ENCODE peak calls at places on chromosomes 3 and 15, in nine cellular contexts. M, V, E, D, X, Y, C, N and P are unnamed samples.

GRCh38 chr15:58147151-58147550 is 9.0 kb downstream of the AQP9 start:
- DNase-seq in M (no peak), V (no peak), E (no peak), D (no peak), X (no peak), Y (no peak), C (no peak), N (peak; percentile 15), P (no peak)

GRCh38 chr15:64892850-64893403 is 18.8 kb upstream of the ANKDD1A start:
- DNase-seq in M (peak; percentile 76), V (no peak), E (no peak), D (no peak), X (no peak), Y (no peak), C (no peak), N (no peak), P (no peak)

GRCh38 chr3:17459470-17459993 is 282.9 kb downstream of the TBC1D5 start:
- DNase-seq in M (no peak), V (no peak), E (no peak), D (no peak), X (no peak), Y (no peak), C (no peak), N (no peak), P (no peak)

GRCh38 chr15:77440378-77440999 is 19.8 kb downstream of the HMG20A start:
- DNase-seq in M (no peak), V (no peak), E (no peak), D (no peak), X (peak; percentile 70), Y (no peak), C (no peak), N (peak; percentile 81), P (peak; percentile 75)

GRCh38 chr3:130834476-130834875 is 59.4 kb upstream of the ATP2C1 start:
- DNase-seq in M (no peak), V (no peak), E (no peak), D (no peak), X (peak; percentile 7), Y (no peak), C (no peak), N (peak; percentile 18), P (no peak)

GRCh38 chr3:161142486-161142885 is 37.3 kb upstream of the B3GALNT1 start:
- DNase-seq in M (no peak), V (no peak), E (no peak), D (no peak), X (no peak), Y (no peak), C (no peak), N (peak; percentile 70), P (peak; percentile 8)

GRCh38 chr15:58387130-58387529 is 44.7 kb upstream of the LIPC start:
- DNase-seq in M (no peak), V (no peak), E (no peak), D (no peak), X (peak; percentile 84), Y (no peak), C (no peak), N (peak; percentile 72), P (peak; percentile 49)

GRCh38 chr15:75211436-75212199 is 9.9 kb downstream of the C15orf39 start:
- DNase-seq in M (no peak), V (no peak), E (no peak), D (no peak), X (no peak), Y (no peak), C (no peak), N (no peak), P (peak; percentile 35)

GRCh38 chr15:57703387-57703786 is 3.1 kb upstream of the POLR2M start:
- DNase-seq in M (peak; percentile 21), V (no peak), E (no peak), D (no peak), X (no peak), Y (no peak), C (peak; percentile 23), N (peak; percentile 58), P (peak; percentile 57)

GRCh38 chr3:50632450-50632849 is 15.5 kb downstream of the MAPKAPK3 start:
- DNase-seq in M (peak; percentile 53), V (no peak), E (no peak), D (no peak), X (no peak), Y (no peak), C (no peak), N (no peak), P (peak; percentile 55)

GRCh38 chr3:56590814-56591213 is 33.8 kb downstream of the CCDC66 start:
- DNase-seq in M (no peak), V (no peak), E (no peak), D (no peak), X (peak; percentile 12), Y (no peak), C (no peak), N (no peak), P (peak; percentile 2)

GRCh38 chr3:5001135-5001534 is 21.9 kb downstream of the BHLHE40 start:
- DNase-seq in M (no peak), V (no peak), E (no peak), D (no peak), X (no peak), Y (no peak), C (no peak), N (no peak), P (no peak)

GRCh38 chr15:54803139-54803808 is 393.5 kb downstream of the RSL24D1 start:
- DNase-seq in M (no peak), V (no peak), E (no peak), D (no peak), X (peak; percentile 0), Y (no peak), C (no peak), N (no peak), P (no peak)

GRCh38 chr15:60584355-60585023 is 105.5 kb upstream of the ICE2 start:
- DNase-seq in M (peak; percentile 58), V (no peak), E (no peak), D (peak; percentile 33), X (no peak), Y (no peak), C (peak; percentile 32), N (no peak), P (no peak)